ENCODE peak calls at places on chromosomes 1 and 21, in five cellular contexts. L is cardiac muscle cell; C is stimulated activated CD4-positive, alpha-beta T cell treated with anti-CD3 and anti-CD28 coated beads, Interleukin-15, amount 100 ng/mL, for 24 hours; M is NCI-H1092; A is HTR-8/SVneo. F is an unnamed sample.

GRCh38 chr21:35303085-35303484 is 254.0 kb upstream of the RUNX1 start:
- DNase-seq in L (peak), C (no peak), M (no peak), A (peak), F (no peak)

GRCh38 chr1:206923009-206923960 is 1.5 kb upstream of the FCMR start:
- DNase-seq in L (no peak), C (peak), M (no peak), A (no peak), F (no peak)

GRCh38 chr1:43711524-43712386 is 4.4 kb downstream of the ST3GAL3 start:
- DNase-seq in L (peak), C (no peak), M (no peak), A (peak), F (no peak)

GRCh38 chr1:101371259-101371658 is 134.4 kb downstream of the S1PR1 start:
- DNase-seq in L (no peak), C (peak), M (no peak), A (no peak), F (no peak)

GRCh38 chr1:94399449-94399848 is 18.7 kb upstream of the ABCD3 start:
- DNase-seq in L (no peak), C (no peak), M (no peak), A (no peak), F (no peak)

GRCh38 chr21:14753466-14754258 is 207.5 kb upstream of the SAMSN1 start:
- DNase-seq in L (no peak), C (no peak), M (no peak), A (no peak), F (no peak)

GRCh38 chr1:199010933-199011332 is 372.1 kb downstream of the PTPRC start:
- DNase-seq in L (no peak), C (no peak), M (no peak), A (no peak), F (peak)

GRCh38 chr21:46098303-46099141 is 610 bp downstream of the COL6A2 start:
- DNase-seq in L (peak), C (peak), M (no peak), A (no peak), F (no peak)

GRCh38 chr1:21662426-21663250 is 6.5 kb downstream of the RAP1GAP start:
- DNase-seq in L (no peak), C (no peak), M (no peak), A (no peak), F (no peak)

GRCh38 chr1:207032528-207033017 is at the start of gene C1orf116:
- DNase-seq in L (no peak), C (no peak), M (peak), A (no peak), F (peak)

GRCh38 chr1:202160377-202160940 is at the start of gene PTPN7:
- DNase-seq in L (no peak), C (peak), M (no peak), A (no peak), F (peak)

GRCh38 chr1:163874070-163874469 is 552.3 kb downstream of the NUF2 start:
- DNase-seq in L (no peak), C (no peak), M (no peak), A (no peak), F (no peak)

GRCh38 chr1:149931212-149931805 is 3.7 kb upstream of the SF3B4 start:
- DNase-seq in L (no peak), C (no peak), M (no peak), A (no peak), F (no peak)

GRCh38 chr1:81304187-81304586 is 496.5 kb upstream of the ADGRL2 start:
- DNase-seq in L (peak), C (no peak), M (no peak), A (peak), F (no peak)

GRCh38 chr1:239228451-239228850 is 157.9 kb upstream of the CHRM3 start:
- DNase-seq in L (no peak), C (no peak), M (no peak), A (no peak), F (no peak)

GRCh38 chr1:195328102-195328501 is 1280.1 kb downstream of the KCNT2 start:
- DNase-seq in L (no peak), C (no peak), M (no peak), A (no peak), F (no peak)